ENCODE peak calls at places on chromosomes 2 and 18, in five cellular contexts. L is activated CD4-positive, CD25-positive, alpha-beta regulatory T cell; D is NT2/D1; Y is GM19239; Z is renal cortical epithelial cell. R is an unnamed sample.

GRCh38 chr2:203532957-203533695 is 2.0 kb downstream of the RAPH1 start:
- DNase-seq in L (no peak), D (peak; percentile 36), Y (no peak), Z (no peak), R (peak; percentile 37)

GRCh38 chr18:7904529-7904928 is 337.4 kb downstream of the PTPRM start:
- DNase-seq in L (no peak), D (no peak), Y (no peak), Z (peak; percentile 33), R (no peak)

GRCh38 chr2:216850665-216851327 is 9.1 kb downstream of the TNP1 start:
- DNase-seq in L (no peak), D (no peak), Y (no peak), Z (no peak), R (no peak)

GRCh38 chr18:76476665-76477561 is 18.1 kb downstream of the ZNF516 start:
- DNase-seq in L (no peak), D (no peak), Y (no peak), Z (peak; percentile 97), R (peak; percentile 36)

GRCh38 chr18:55999641-56000040 is 411.6 kb upstream of the TCF4 start:
- DNase-seq in L (no peak), D (no peak), Y (no peak), Z (no peak), R (no peak)

GRCh38 chr18:58793361-58793760 is 71.3 kb upstream of the ZNF532 start:
- DNase-seq in L (no peak), D (no peak), Y (no peak), Z (peak; percentile 85), R (no peak)

GRCh38 chr18:76274470-76275289 is 220.4 kb downstream of the ZNF516 start:
- DNase-seq in L (no peak), D (no peak), Y (no peak), Z (no peak), R (no peak)

GRCh38 chr2:10097352-10098148 is 17.3 kb upstream of the CYS1 start:
- DNase-seq in L (no peak), D (peak; percentile 69), Y (no peak), Z (peak; percentile 57), R (peak; percentile 89)

GRCh38 chr2:86807462-86808275 is 17.0 kb upstream of the CD8A start:
- DNase-seq in L (no peak), D (no peak), Y (no peak), Z (peak; percentile 32), R (peak; percentile 76)

GRCh38 chr2:142174176-142174575 is 43.4 kb upstream of the LRP1B start:
- DNase-seq in L (no peak), D (no peak), Y (no peak), Z (peak; percentile 13), R (no peak)

GRCh38 chr2:120344214-120344990 is 1.5 kb upstream of the INHBB start:
- DNase-seq in L (no peak), D (no peak), Y (no peak), Z (no peak), R (no peak)

GRCh38 chr2:101718479-101718878 is 21.0 kb downstream of the MAP4K4 start:
- DNase-seq in L (no peak), D (no peak), Y (no peak), Z (no peak), R (no peak)

GRCh38 chr18:36314754-36315153 is 17.2 kb downstream of the FHOD3 start:
- DNase-seq in L (no peak), D (no peak), Y (no peak), Z (peak; percentile 99), R (no peak)

GRCh38 chr2:3434654-3435053 is 55.2 kb downstream of the TRAPPC12 start:
- DNase-seq in L (no peak), D (no peak), Y (no peak), Z (no peak), R (no peak)